ENCODE peak calls at places on chromosomes 12 and 14, in nine cellular contexts. B is neural crest cell, U is RWPE1, Q is thoracic aorta, T is AG04450, G is coronary artery, O is astrocyte of the spinal cord, R is fibroblast of mammary gland, C is gastrocnemius medialis. P is an unnamed sample.

GRCh38 chr14:73438993-73439392 is 19.4 kb downstream of the NUMB start:
- DNase-seq in B (no peak), U (no peak), Q (no peak), T (no peak), G (no peak), O (no peak), R (no peak), C (no peak), P (no peak)

GRCh38 chr12:54891717-54892478 is 37.6 kb downstream of the MUCL1 start:
- DNase-seq in B (no peak), U (peak), Q (no peak), T (no peak), G (no peak), O (peak), R (no peak), C (no peak), P (no peak)

GRCh38 chr12:4489551-4489950 is 43.9 kb upstream of the FGF6 start:
- DNase-seq in B (no peak), U (no peak), Q (no peak), T (no peak), G (no peak), O (no peak), R (no peak), C (no peak), P (no peak)

GRCh38 chr14:34030864-34031263 is 80.0 kb upstream of the EGLN3 start:
- DNase-seq in B (no peak), U (no peak), Q (no peak), T (peak), G (no peak), O (peak), R (peak), C (peak), P (no peak)

GRCh38 chr14:102917469-102918211 is 4.8 kb upstream of the AMN start:
- DNase-seq in B (peak), U (peak), Q (no peak), T (no peak), G (no peak), O (peak), R (peak), C (peak), P (no peak)

GRCh38 chr12:64840949-64841717 is 16.7 kb downstream of the TBC1D30 start:
- DNase-seq in B (no peak), U (no peak), Q (no peak), T (no peak), G (no peak), O (no peak), R (no peak), C (no peak), P (no peak)

GRCh38 chr12:124727922-124728321 is 135.7 kb downstream of the SCARB1 start:
- DNase-seq in B (no peak), U (peak), Q (no peak), T (no peak), G (no peak), O (no peak), R (no peak), C (no peak), P (no peak)

GRCh38 chr14:23294734-23295561 is 7.7 kb downstream of the PPP1R3E start:
- DNase-seq in B (peak), U (no peak), Q (no peak), T (no peak), G (no peak), O (peak), R (peak), C (no peak), P (no peak)

GRCh38 chr14:103072595-103073366 is 11.2 kb upstream of the LBHD2 start:
- DNase-seq in B (no peak), U (peak), Q (no peak), T (no peak), G (peak), O (no peak), R (no peak), C (no peak), P (no peak)

GRCh38 chr12:72622556-72622955 is 350.4 kb downstream of the TRHDE start:
- DNase-seq in B (no peak), U (no peak), Q (no peak), T (no peak), G (no peak), O (no peak), R (no peak), C (no peak), P (no peak)

GRCh38 chr14:81480741-81481140 is 52.9 kb downstream of the SEL1L start:
- DNase-seq in B (no peak), U (no peak), Q (no peak), T (no peak), G (no peak), O (no peak), R (no peak), C (no peak), P (no peak)

GRCh38 chr14:35380794-35381193 is 23.8 kb downstream of the NFKBIA start:
- DNase-seq in B (no peak), U (no peak), Q (no peak), T (no peak), G (no peak), O (no peak), R (no peak), C (no peak), P (no peak)

GRCh38 chr12:54299515-54300266 is 1.1 kb downstream of the NFE2 start:
- DNase-seq in B (no peak), U (no peak), Q (no peak), T (no peak), G (no peak), O (no peak), R (peak), C (no peak), P (no peak)

GRCh38 chr14:68144051-68144681 is 324.6 kb downstream of the RAD51B start:
- DNase-seq in B (no peak), U (no peak), Q (no peak), T (no peak), G (no peak), O (peak), R (peak), C (peak), P (no peak)

GRCh38 chr14:52032196-52032865 is 36.5 kb downstream of the NID2 start:
- DNase-seq in B (no peak), U (no peak), Q (no peak), T (no peak), G (no peak), O (no peak), R (peak), C (no peak), P (no peak)
- TF ChIP-seq CTCF in B (no peak), U (no peak), Q (no peak), T (no peak), G (no peak), O (no peak), R (no peak), C (no peak), P (no peak)

GRCh38 chr14:76904740-76905569 is 78.7 kb downstream of the LRRC74A start:
- DNase-seq in B (no peak), U (peak), Q (no peak), T (peak), G (no peak), O (peak), R (peak), C (peak), P (peak)
- TF ChIP-seq CTCF in B (no peak), U (no peak), Q (no peak), T (no peak), G (no peak), O (no peak), R (no peak), C (no peak), P (no peak)

GRCh38 chr12:6963016-6963731 is 7.3 kb downstream of the PHB2 start:
- DNase-seq in B (no peak), U (peak), Q (no peak), T (no peak), G (peak), O (no peak), R (no peak), C (peak), P (no peak)
- TF ChIP-seq CTCF in B (no peak), U (no peak), Q (no peak), T (no peak), G (no peak), O (no peak), R (no peak), C (no peak), P (no peak)

GRCh38 chr14:36452850-36453249 is 67.2 kb downstream of the NKX2-1 start:
- DNase-seq in B (no peak), U (no peak), Q (no peak), T (no peak), G (no peak), O (no peak), R (no peak), C (no peak), P (no peak)

GRCh38 chr14:36451346-36452065 is 68.5 kb downstream of the NKX2-1 start:
- DNase-seq in B (no peak), U (no peak), Q (no peak), T (no peak), G (no peak), O (no peak), R (no peak), C (no peak), P (no peak)

GRCh38 chr14:36454599-36455240 is 65.3 kb downstream of the NKX2-1 start:
- DNase-seq in B (no peak), U (no peak), Q (no peak), T (no peak), G (no peak), O (no peak), R (no peak), C (no peak), P (no peak)

GRCh38 chr14:36450550-36450949 is 69.5 kb downstream of the NKX2-1 start:
- DNase-seq in B (no peak), U (no peak), Q (no peak), T (no peak), G (no peak), O (no peak), R (peak), C (no peak), P (no peak)

DNA sequence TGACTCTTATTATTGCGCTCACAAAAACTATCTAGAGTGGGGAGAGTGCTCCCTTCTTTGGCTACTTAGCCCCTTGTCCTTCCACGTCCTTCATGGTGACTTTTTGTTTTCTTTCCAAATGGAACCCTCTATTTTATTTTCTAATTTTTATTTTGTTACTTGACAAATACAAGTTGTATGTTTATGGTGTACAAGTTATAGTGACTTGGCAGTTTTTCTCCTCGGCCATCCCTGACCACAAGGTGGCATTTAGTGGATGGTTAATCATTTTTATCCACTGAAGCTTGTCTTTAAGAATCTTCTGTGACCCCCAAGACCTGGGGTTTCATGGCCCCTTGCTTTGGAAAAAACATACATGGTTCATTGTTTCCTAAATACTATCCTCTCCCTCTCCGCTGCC is 70.1 kb downstream of the NKX2-1 start:
- DNase-seq in B (no peak), U (no peak), Q (no peak), T (no peak), G (no peak), O (no peak), R (no peak), C (no peak), P (no peak)
- TF ChIP-seq CTCF in B (no peak), U (no peak), Q (no peak), T (no peak), G (no peak), O (no peak), R (no peak), C (no peak), P (no peak)

GRCh38 chr12:129821964-129822363 is 81.9 kb downstream of the TMEM132D start:
- DNase-seq in B (no peak), U (no peak), Q (no peak), T (no peak), G (no peak), O (no peak), R (no peak), C (no peak), P (no peak)
- TF ChIP-seq CTCF in B (no peak), U (no peak), Q (no peak), T (no peak), G (no peak), O (no peak), R (no peak), C (no peak), P (no peak)

DNA sequence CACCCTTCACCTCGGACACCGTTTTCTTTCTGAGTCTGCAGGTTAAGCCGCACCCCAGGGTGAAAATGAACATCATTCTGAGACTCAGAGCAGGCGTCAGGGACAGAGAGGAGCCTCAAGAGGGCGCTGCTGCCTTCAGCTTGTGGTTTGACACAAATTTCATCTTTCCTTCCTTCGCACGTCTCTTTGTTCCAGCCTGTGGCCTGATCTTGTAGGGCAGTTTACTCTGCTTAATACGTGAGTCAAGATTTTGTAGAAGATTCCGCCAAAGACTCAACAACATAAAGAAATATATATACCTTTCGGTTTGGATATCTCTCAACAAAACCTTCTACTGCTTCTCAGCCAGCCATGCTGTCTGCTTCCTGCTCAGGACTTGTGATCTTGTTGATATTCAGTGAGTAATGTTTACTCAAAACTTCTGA is 329.3 kb upstream of the OR4E1 start:
- DNase-seq in B (peak), U (no peak), Q (no peak), T (no peak), G (no peak), O (no peak), R (no peak), C (no peak), P (no peak)
- TF ChIP-seq CTCF in B (peak), U (peak), Q (no peak), T (peak), G (no peak), O (peak), R (peak), C (no peak), P (no peak)

P was measured in osteocyte.